ENCODE peak calls at places on chromosomes 6 and 20, in four cellular contexts. One of them, this sample, is unnamed.
A peak's percentile ranks its signal among the peaks of the same experiment; 100 is the strongest.

GRCh38 chr6:63440057-63440456 is 120.3 kb upstream of the LGSN start:
- DNase-seq in OCI-LY7: no peak
- DNase-seq in heart right ventricle: no peak
- DNase-seq in lung: no peak
- DNase-seq in this sample: no peak

GRCh38 chr6:109686566-109686965 is 4.4 kb downstream of the AK9 start:
- DNase-seq in OCI-LY7: no peak
- DNase-seq in heart right ventricle: no peak
- DNase-seq in lung: no peak
- DNase-seq in this sample: no peak

GRCh38 chr20:7085448-7085847 is 318.0 kb downstream of the BMP2 start:
- DNase-seq in OCI-LY7: no peak
- DNase-seq in heart right ventricle: no peak
- DNase-seq in lung: no peak
- DNase-seq in this sample: no peak

GRCh38 chr20:23087587-23088275 is 1.6 kb upstream of the CD93 start:
- DNase-seq in OCI-LY7: no peak
- DNase-seq in heart right ventricle: no peak
- DNase-seq in lung: no peak
- DNase-seq in this sample: no peak

GRCh38 chr6:142013286-142013685 is 119.4 kb upstream of the GJE1 start:
- DNase-seq in OCI-LY7: no peak
- DNase-seq in heart right ventricle: no peak
- DNase-seq in lung: no peak
- DNase-seq in this sample: no peak

GRCh38 chr6:90271831-90272230 is 24.8 kb downstream of the BACH2 start:
- DNase-seq in OCI-LY7: no peak
- DNase-seq in heart right ventricle: no peak
- DNase-seq in lung: no peak
- DNase-seq in this sample: no peak

GRCh38 chr20:1357921-1358671 is 29.2 kb upstream of the SDCBP2 start:
- DNase-seq in OCI-LY7: no peak
- DNase-seq in heart right ventricle: no peak
- DNase-seq in lung: no peak
- DNase-seq in this sample: no peak

GRCh38 chr6:113879186-113880096 is 22.3 kb downstream of the MARCKS start:
- DNase-seq in OCI-LY7: peak; percentile 24
- DNase-seq in heart right ventricle: no peak
- DNase-seq in lung: no peak
- DNase-seq in this sample: peak; percentile 55

GRCh38 chr6:85472744-85473143 is 22.9 kb downstream of the NT5E start:
- DNase-seq in OCI-LY7: no peak
- DNase-seq in heart right ventricle: no peak
- DNase-seq in lung: no peak
- DNase-seq in this sample: no peak

GRCh38 chr6:135166515-135166914 is 14.6 kb upstream of the MYB start:
- DNase-seq in OCI-LY7: no peak
- DNase-seq in heart right ventricle: no peak
- DNase-seq in lung: no peak
- DNase-seq in this sample: no peak

GRCh38 chr20:41038878-41039404 is 10.3 kb downstream of the TOP1 start:
- DNase-seq in OCI-LY7: no peak
- DNase-seq in heart right ventricle: no peak
- DNase-seq in lung: no peak
- DNase-seq in this sample: no peak
- H3K36me3 ChIP-seq in OCI-LY7: peaks cover 97% of the 10 kb centered on the region
- H3K36me3 ChIP-seq in heart right ventricle: no peaks in the 10 kb centered on the region
- H3K36me3 ChIP-seq in lung: peaks cover 2% of the 10 kb centered on the region
- H3K36me3 ChIP-seq in this sample: no peaks in the 10 kb centered on the region

DNA sequence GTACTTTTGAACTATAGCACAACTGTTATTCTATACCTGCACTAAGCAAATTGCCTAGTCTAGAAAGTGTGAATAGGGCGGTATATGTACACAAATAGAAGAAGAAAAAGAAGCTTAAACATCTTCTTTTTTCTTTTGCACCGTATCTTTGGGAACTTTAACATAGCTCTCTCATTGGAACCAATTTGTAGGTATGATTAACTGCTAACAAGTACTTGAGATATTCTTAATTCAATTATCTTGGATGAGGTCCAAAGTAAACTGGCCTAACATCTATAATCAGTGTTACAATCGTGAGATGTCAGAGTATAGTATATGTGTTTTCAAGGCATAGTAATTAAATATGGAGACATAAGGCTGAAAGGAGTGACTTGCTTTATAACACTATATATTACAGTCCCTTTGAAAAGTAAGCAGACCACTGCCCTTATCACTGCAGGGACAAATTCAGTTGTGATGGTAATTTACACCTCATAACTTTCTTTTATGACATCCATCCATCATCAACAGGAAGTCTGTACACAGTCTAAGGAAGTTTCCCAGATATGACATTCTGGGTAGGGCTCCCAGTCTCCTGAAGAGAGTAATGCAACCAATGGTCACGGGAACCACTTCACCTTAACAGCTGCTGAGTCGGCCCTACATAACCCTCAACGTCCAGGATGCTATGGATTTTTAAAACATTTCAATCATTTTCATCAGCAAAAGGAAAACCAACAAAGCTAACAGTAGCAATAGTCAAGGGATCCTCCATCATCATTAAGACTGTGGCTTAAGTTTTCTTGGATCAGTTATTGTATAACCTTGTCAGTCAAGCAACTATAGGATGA is 37.6 kb downstream of the NKAIN2 start:
- DNase-seq in OCI-LY7: no peak
- DNase-seq in heart right ventricle: no peak
- DNase-seq in lung: no peak
- DNase-seq in this sample: no peak
- H3K27ac ChIP-seq in OCI-LY7: no peak overlapping the region
- H3K27ac ChIP-seq in heart right ventricle: no peak overlapping the region
- H3K27ac ChIP-seq in lung: no peak overlapping the region
- H3K27ac ChIP-seq in this sample: no peak overlapping the region

DNA sequence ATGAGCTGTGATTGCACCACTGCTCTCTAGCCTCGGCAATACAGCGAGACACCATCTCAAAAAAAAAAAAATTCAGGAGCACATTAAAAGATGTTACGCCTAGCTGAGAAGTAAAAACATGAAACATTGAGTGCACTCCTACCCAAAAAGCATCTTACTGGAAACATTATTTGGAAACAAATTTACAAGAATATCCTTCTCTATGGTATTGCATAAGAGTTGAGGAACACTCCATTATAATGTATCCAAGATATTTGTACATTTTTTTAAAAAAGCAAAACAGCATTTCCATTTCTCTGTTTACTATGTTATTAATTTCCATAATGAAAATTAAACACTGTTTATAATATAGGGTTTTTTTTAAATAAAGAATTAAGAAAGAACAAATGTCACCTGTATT is 48.6 kb downstream of the FAM8A1 start:
- DNase-seq in OCI-LY7: no peak
- DNase-seq in heart right ventricle: no peak
- DNase-seq in lung: no peak
- DNase-seq in this sample: no peak
- H3K36me3 ChIP-seq in OCI-LY7: peaks cover 99% of the 10 kb centered on the region
- H3K36me3 ChIP-seq in heart right ventricle: peaks cover 91% of the 10 kb centered on the region
- H3K36me3 ChIP-seq in lung: peaks cover 19% of the 10 kb centered on the region
- H3K36me3 ChIP-seq in this sample: no peaks in the 10 kb centered on the region

GRCh38 chr20:38599410-38599882 is 2.2 kb upstream of the ARHGAP40 start:
- DNase-seq in OCI-LY7: no peak
- DNase-seq in heart right ventricle: peak; percentile 79
- DNase-seq in lung: peak; percentile 83
- DNase-seq in this sample: no peak
- H3K27ac ChIP-seq in OCI-LY7: no peak overlapping the region
- H3K27ac ChIP-seq in heart right ventricle: no peak overlapping the region
- H3K27ac ChIP-seq in lung: no peak overlapping the region
- H3K27ac ChIP-seq in this sample: no peak overlapping the region

DNA sequence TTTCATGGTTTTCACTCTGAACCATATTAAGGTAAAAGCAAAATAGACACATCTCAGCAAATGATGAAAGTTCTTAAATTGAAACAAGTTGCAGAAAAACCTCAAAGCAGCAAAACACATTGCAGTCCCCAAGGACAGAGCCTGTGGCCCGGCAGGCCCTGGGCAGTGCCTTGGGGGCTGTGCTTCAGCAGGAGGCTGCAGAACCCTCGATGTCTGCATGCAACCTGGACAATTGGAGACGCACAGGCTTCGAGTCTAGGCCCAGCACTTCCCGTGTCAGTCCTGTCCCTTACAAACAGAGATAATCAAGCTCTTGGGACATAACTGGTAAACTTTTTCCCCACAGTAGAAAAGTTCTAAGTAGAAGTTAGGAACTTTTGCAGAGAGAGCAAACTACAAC is 9.2 kb downstream of the PYGB start:
- DNase-seq in OCI-LY7: no peak
- DNase-seq in heart right ventricle: no peak
- DNase-seq in lung: no peak
- DNase-seq in this sample: no peak
- H3K36me3 ChIP-seq in OCI-LY7: no peaks in the 10 kb centered on the region
- H3K36me3 ChIP-seq in heart right ventricle: peaks cover 55% of the 10 kb centered on the region
- H3K36me3 ChIP-seq in lung: peaks cover 14% of the 10 kb centered on the region
- H3K36me3 ChIP-seq in this sample: no peaks in the 10 kb centered on the region

This sample was measured in uterus.